ENCODE peak calls at places on chromosomes 6 and 20, in six cellular contexts. X is AG09309; C is cardiac fibroblast; Y is stimulated activated CD4-positive, alpha-beta T cell treated with anti-CD3 and anti-CD28 coated beads, Interleukin-15, amount 100 ng/mL, for 1 hour; M is gastrocnemius medialis; R is AG08395. I is an unnamed sample.

GRCh38 chr6:27279513-27280063 is 32.1 kb downstream of the PRSS16 start:
- DNase-seq in X (no peak), R (no peak), C (no peak), M (no peak), Y (no peak), I (no peak)

GRCh38 chr6:95280690-95281273 is 296.6 kb upstream of the MANEA start:
- DNase-seq in R (no peak), M (no peak), X (no peak), C (peak), Y (no peak), I (no peak)

GRCh38 chr20:4341804-4342560 is 326.6 kb upstream of the RNF24 start:
- DNase-seq in M (no peak), Y (no peak), R (peak), X (peak), C (peak), I (peak)

GRCh38 chr20:47907031-47907670 is 121.9 kb upstream of the SULF2 start:
- DNase-seq in R (no peak), X (no peak), M (no peak), Y (no peak), C (no peak), I (no peak)

GRCh38 chr20:49395183-49395582 is 87.3 kb downstream of the KCNB1 start:
- DNase-seq in Y (no peak), R (peak), M (peak), C (no peak), X (no peak), I (peak)

GRCh38 chr6:43076928-43077809 is 1.1 kb downstream of the PTK7 start:
- DNase-seq in X (no peak), C (peak), M (no peak), R (peak), Y (no peak), I (peak)

GRCh38 chr20:62765432-62766070 is 30.7 kb upstream of the MRGBP start:
- DNase-seq in X (no peak), C (no peak), R (no peak), M (no peak), Y (no peak), I (no peak)

GRCh38 chr6:109024784-109025183 is 69.9 kb downstream of the SESN1 start:
- DNase-seq in C (peak), Y (no peak), X (no peak), R (peak), M (peak), I (no peak)

GRCh38 chr20:60242836-60243520 is 284.8 kb downstream of the CDH26 start:
- DNase-seq in X (no peak), Y (no peak), R (peak), C (no peak), M (no peak), I (peak)

GRCh38 chr20:20223981-20224380 is 143.9 kb upstream of the INSM1 start:
- DNase-seq in R (no peak), X (no peak), M (no peak), Y (no peak), C (no peak), I (no peak)

GRCh38 chr20:6053776-6054688 is at the start of gene LRRN4:
- DNase-seq in R (no peak), M (no peak), Y (no peak), X (no peak), C (peak), I (peak)

GRCh38 chr6:86715676-86716075 is 221.7 kb upstream of the HTR1E start:
- DNase-seq in M (no peak), X (no peak), Y (no peak), R (no peak), C (no peak), I (no peak)

GRCh38 chr6:100700009-100700408 is 181.1 kb downstream of the ASCC3 start:
- DNase-seq in M (no peak), Y (no peak), R (no peak), C (no peak), X (no peak), I (no peak)

GRCh38 chr6:156718647-156719394 is 58.4 kb upstream of the ARID1B start:
- DNase-seq in M (peak), X (peak), Y (no peak), R (peak), C (peak), I (peak)

GRCh38 chr6:52834481-52834880 is 6.1 kb downstream of the GSTA5 start:
- DNase-seq in C (no peak), X (peak), Y (no peak), M (no peak), R (peak), I (peak)

GRCh38 chr6:35065870-35066269 is 75.3 kb downstream of the TCP11 start:
- DNase-seq in C (no peak), M (no peak), Y (no peak), R (no peak), X (no peak), I (no peak)

GRCh38 chr6:18262812-18263560 is 1.3 kb downstream of the DEK start:
- DNase-seq in R (no peak), X (no peak), Y (no peak), M (no peak), C (peak), I (no peak)

GRCh38 chr6:70524721-70525286 is 41.9 kb upstream of the SDHAF4 start:
- DNase-seq in X (no peak), C (no peak), R (no peak), Y (no peak), M (no peak), I (no peak)

GRCh38 chr6:8006208-8006607 is 58.0 kb downstream of the BLOC1S5 start:
- DNase-seq in Y (no peak), C (peak), R (peak), M (no peak), X (no peak), I (peak)

GRCh38 chr6:27642744-27643456 is 170.0 kb upstream of the ZNF184 start:
- DNase-seq in M (no peak), Y (no peak), C (no peak), R (no peak), X (no peak), I (no peak)

GRCh38 chr6:158002249-158002950 is 20.7 kb downstream of the SYNJ2 start:
- DNase-seq in C (no peak), M (no peak), R (no peak), X (no peak), Y (no peak), I (no peak)

GRCh38 chr6:16698988-16699868 is 62.0 kb downstream of the ATXN1 start:
- DNase-seq in Y (no peak), C (no peak), X (no peak), M (no peak), R (no peak), I (peak)

GRCh38 chr6:115053169-115053860 is 710.5 kb upstream of the HS3ST5 start:
- DNase-seq in X (no peak), Y (no peak), C (no peak), M (no peak), R (no peak), I (no peak)

GRCh38 chr6:46898011-46898410 is 23.7 kb downstream of the ADGRF5 start:
- DNase-seq in C (peak), M (no peak), R (no peak), X (no peak), Y (no peak), I (peak)

GRCh38 chr20:55365745-55366144 is 639.6 kb downstream of the CBLN4 start:
- DNase-seq in X (no peak), M (no peak), Y (no peak), R (no peak), C (no peak), I (no peak)

GRCh38 chr6:3026811-3027626 is 27.3 kb downstream of the NQO2 start:
- DNase-seq in C (peak), Y (no peak), X (no peak), M (no peak), R (no peak), I (peak)

GRCh38 chr6:150195996-150196417 is 53.2 kb downstream of the PPP1R14C start:
- DNase-seq in C (no peak), X (peak), M (peak), Y (no peak), R (no peak), I (no peak)

GRCh38 chr20:50580016-50580747 is 70.0 kb downstream of the PTPN1 start:
- DNase-seq in X (no peak), R (peak), C (peak), Y (no peak), M (no peak), I (peak)

GRCh38 chr20:39040116-39040515 is 78.0 kb downstream of the DHX35 start:
- DNase-seq in X (no peak), C (no peak), M (no peak), R (no peak), Y (no peak), I (no peak)

GRCh38 chr6:166543603-166544293 is 42.7 kb downstream of the RAMACL start:
- DNase-seq in X (no peak), R (no peak), Y (no peak), M (no peak), C (no peak), I (no peak)

GRCh38 chr6:144439016-144439415 is 153.9 kb downstream of the UTRN start:
- DNase-seq in M (no peak), X (no peak), C (no peak), Y (no peak), R (no peak), I (no peak)

GRCh38 chr6:152975204-152975915 is 7.5 kb downstream of the FBXO5 start:
- DNase-seq in X (no peak), C (no peak), R (no peak), M (no peak), Y (no peak), I (no peak)

GRCh38 chr6:39724787-39725631 is at the start of gene KIF6:
- DNase-seq in X (peak), C (peak), Y (peak), M (peak), R (peak), I (peak)

I was measured in AG10803.